ENCODE peak calls at places on chromosomes 12 and 14, in six cellular contexts. C is uterus; Q is right atrium auricular region; I is CD8-positive, alpha-beta T cell; T is Panc1; P is kidney. L is an unnamed sample. For H3K36me3, the result is how much of the 10 kb centered on the place peaks cover.

GRCh38 chr12:107730942-107731341 is 30.0 kb downstream of the PRDM4 start:
- DNase-seq in C (no peak), Q (no peak), I (no peak), T (no peak), P (no peak), L (no peak)

GRCh38 chr14:101352567-101352966 is 208.7 kb upstream of the DIO3 start:
- DNase-seq in C (peak), Q (peak), I (no peak), T (no peak), P (no peak), L (no peak)

GRCh38 chr12:68263366-68263765 is 10.0 kb upstream of the IL22 start:
- DNase-seq in C (no peak), Q (no peak), I (no peak), T (no peak), P (no peak), L (no peak)

GRCh38 chr12:68175566-68176033 is 16.1 kb upstream of the IFNG start:
- DNase-seq in C (no peak), Q (no peak), I (peak), T (no peak), P (no peak), L (no peak)

GRCh38 chr14:26960049-26960688 is 362.3 kb upstream of the NOVA1 start:
- DNase-seq in C (no peak), Q (no peak), I (no peak), T (no peak), P (no peak), L (no peak)

GRCh38 chr14:81198651-81199050 is 22.1 kb downstream of the GTF2A1 start:
- DNase-seq in C (no peak), Q (no peak), I (no peak), T (no peak), P (no peak), L (no peak)

GRCh38 chr12:15846887-15847286 is 35.3 kb upstream of the STRAP start:
- DNase-seq in C (peak), Q (no peak), I (no peak), T (no peak), P (no peak), L (no peak)

GRCh38 chr12:66087365-66087943 is 43.1 kb downstream of the LLPH start:
- DNase-seq in C (peak), Q (peak), I (peak), T (peak), P (no peak), L (no peak)

GRCh38 chr12:130799051-130799450 is 40.0 kb downstream of the STX2 start:
- DNase-seq in C (no peak), Q (no peak), I (no peak), T (no peak), P (no peak), L (no peak)

DNA sequence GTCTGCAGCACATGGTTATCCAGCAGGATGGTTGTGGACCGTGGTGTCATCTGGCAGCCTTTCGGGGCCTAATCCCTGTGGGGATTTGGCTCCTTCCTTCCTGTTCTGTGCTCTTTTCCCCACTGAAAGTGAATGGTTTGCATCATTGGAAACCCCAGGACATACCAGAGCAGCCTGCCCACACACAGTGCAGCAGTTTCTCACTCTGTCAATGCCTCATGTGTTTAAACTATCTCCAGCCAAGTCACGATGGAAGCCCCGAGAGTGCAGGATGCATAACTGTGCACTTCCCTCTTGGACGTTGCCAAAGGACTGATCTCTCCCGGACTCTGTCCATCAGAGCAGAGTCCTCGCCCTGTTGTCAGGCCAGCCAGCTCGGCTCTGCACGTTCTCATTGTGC is 29.0 kb upstream of the AMN start:
- DNase-seq in C (peak), Q (no peak), I (no peak), T (no peak), P (peak), L (no peak)
- H3K36me3 ChIP-seq in C (under half), Q (under half), I (under half), T (under half), P (under half), L (half or more)

GRCh38 chr12:47819902-47820630 is at the start of gene HDAC7:
- DNase-seq in C (peak), Q (peak), I (peak), T (no peak), P (peak), L (peak)
- H3K4me3 ChIP-seq in C (peak), Q (peak), I (peak), T (peak), P (peak), L (peak)

DNA sequence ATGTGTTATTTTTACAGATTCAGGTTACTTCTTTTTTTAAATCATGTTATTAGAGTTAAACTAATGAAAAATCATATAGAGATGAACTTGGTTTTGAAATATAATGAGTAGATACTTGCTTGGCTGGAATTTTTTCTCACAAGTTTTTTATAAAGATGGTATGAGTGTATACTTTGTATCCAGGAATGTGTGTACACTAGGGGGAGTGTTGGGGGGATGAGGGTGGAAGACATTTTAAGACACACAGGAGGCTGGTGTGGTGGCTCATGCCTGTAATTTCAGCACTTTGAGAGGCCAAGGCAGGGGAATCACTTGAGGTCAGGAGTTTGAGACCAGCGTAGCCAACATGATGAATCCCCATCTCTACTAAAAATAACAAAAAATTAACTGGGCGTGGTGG is 23.2 kb downstream of the PPM1A start:
- DNase-seq in C (no peak), Q (no peak), I (no peak), T (no peak), P (no peak), L (no peak)
- TF ChIP-seq CTCF in C (no peak), Q (no peak), I (no peak), T (no peak), P (no peak), L (no peak)

GRCh38 chr12:45423931-45424330 is 208.0 kb downstream of the ANO6 start:
- DNase-seq in C (no peak), Q (no peak), I (no peak), T (no peak), P (no peak), L (no peak)

GRCh38 chr12:45427042-45427441 is 211.1 kb downstream of the ANO6 start:
- DNase-seq in C (no peak), Q (no peak), I (no peak), T (no peak), P (no peak), L (no peak)

GRCh38 chr12:45421736-45422135 is 205.8 kb downstream of the ANO6 start:
- DNase-seq in C (no peak), Q (no peak), I (no peak), T (no peak), P (no peak), L (no peak)

GRCh38 chr12:45425426-45425825 is 209.5 kb downstream of the ANO6 start:
- DNase-seq in C (no peak), Q (no peak), I (no peak), T (no peak), P (no peak), L (no peak)

GRCh38 chr12:45426294-45426693 is 210.4 kb downstream of the ANO6 start:
- DNase-seq in C (no peak), Q (no peak), I (no peak), T (no peak), P (no peak), L (no peak)
- H3K36me3 ChIP-seq in C (under half), Q (under half), I (under half), T (under half), P (under half), L (under half)

GRCh38 chr14:99564903-99565259 is 39.1 kb downstream of the CCDC85C start:
- DNase-seq in C (no peak), Q (no peak), I (no peak), T (no peak), P (no peak), L (no peak)

GRCh38 chr14:99563749-99564129 is 40.3 kb downstream of the CCDC85C start:
- DNase-seq in C (no peak), Q (no peak), I (no peak), T (no peak), P (no peak), L (no peak)

GRCh38 chr14:99565383-99565782 is 38.6 kb downstream of the CCDC85C start:
- DNase-seq in C (no peak), Q (no peak), I (no peak), T (no peak), P (no peak), L (no peak)

GRCh38 chr14:99562848-99563748 is 40.9 kb downstream of the CCDC85C start:
- DNase-seq in C (peak), Q (peak), I (no peak), T (no peak), P (peak), L (peak)

GRCh38 chr14:99564256-99564902 is 39.6 kb downstream of the CCDC85C start:
- DNase-seq in C (peak), Q (peak), I (no peak), T (no peak), P (no peak), L (no peak)
- H3K4me3 ChIP-seq in C (no peak), Q (no peak), I (no peak), T (no peak), P (no peak), L (no peak)

GRCh38 chr12:14514154-14514842 is 53.4 kb downstream of the PLBD1 start:
- DNase-seq in C (no peak), Q (no peak), I (no peak), T (no peak), P (no peak), L (no peak)
- TF ChIP-seq CTCF in C (no peak), Q (peak), I (no peak), T (peak), P (peak), L (peak)

DNA sequence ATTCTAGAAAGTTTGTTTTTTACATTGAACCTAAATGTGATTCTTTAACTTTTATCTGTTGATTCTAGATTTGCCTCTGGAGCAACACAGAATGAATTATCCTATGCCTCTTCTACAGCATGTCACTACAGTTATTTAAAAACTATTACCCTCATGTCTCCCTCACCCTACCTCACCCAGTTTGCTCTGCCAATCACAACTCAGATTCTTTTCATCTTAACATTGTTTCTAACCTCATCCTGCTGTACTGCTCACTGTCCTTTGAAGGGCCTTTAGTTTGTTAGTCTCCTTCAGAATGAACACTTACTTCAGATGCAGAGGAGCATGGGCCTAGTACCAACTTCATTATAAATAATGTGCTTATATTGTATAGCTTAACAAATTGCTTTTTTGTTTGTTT is 21.5 kb downstream of the YLPM1 start:
- DNase-seq in C (no peak), Q (no peak), I (no peak), T (no peak), P (no peak), L (no peak)
- H3K36me3 ChIP-seq in C (under half), Q (under half), I (under half), T (under half), P (under half), L (half or more)

GRCh38 chr12:21438643-21439042 is 1.2 kb downstream of the PYROXD1 start:
- DNase-seq in C (no peak), Q (no peak), I (no peak), T (no peak), P (no peak), L (no peak)

GRCh38 chr12:21444193-21445146 is 7.0 kb downstream of the PYROXD1 start:
- DNase-seq in C (no peak), Q (no peak), I (no peak), T (no peak), P (no peak), L (no peak)

GRCh38 chr12:21433525-21433924 is 3.9 kb upstream of the PYROXD1 start:
- DNase-seq in C (no peak), Q (no peak), I (no peak), T (no peak), P (no peak), L (no peak)

GRCh38 chr12:21434704-21435103 is 2.8 kb upstream of the PYROXD1 start:
- DNase-seq in C (no peak), Q (no peak), I (no peak), T (no peak), P (no peak), L (no peak)

DNA sequence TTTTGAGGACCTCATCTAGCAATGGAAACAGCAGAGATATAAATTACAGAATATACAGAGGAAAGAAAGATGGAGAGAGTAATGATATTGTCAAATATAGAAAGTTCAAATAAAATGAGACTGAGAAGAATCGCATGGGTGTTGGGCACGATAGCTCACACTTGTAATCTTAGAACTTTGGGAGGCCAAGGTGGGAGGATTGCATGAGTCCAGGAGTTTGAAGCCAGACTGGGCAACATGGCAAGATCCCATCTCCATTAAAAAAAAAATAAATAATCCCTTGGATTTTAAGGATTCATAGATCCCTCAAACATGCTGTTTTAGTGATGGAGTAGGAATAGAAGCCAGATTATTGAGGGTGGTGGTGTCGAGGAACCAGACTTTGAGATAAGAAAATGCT is 1.9 kb downstream of the PYROXD1 start:
- DNase-seq in C (no peak), Q (no peak), I (no peak), T (no peak), P (no peak), L (no peak)
- H3K4me3 ChIP-seq in C (no peak), Q (no peak), I (no peak), T (no peak), P (no peak), L (no peak)